ENCODE peak calls at places on chromosome 18, in five cellular contexts. N is activated T-cell treated with anti-CD3 and anti-CD28 coated beads for 1 hour, C is right cardiac atrium, Z is coronary artery, O is RWPE1. P is an unnamed sample.

GRCh38 chr18:47397671-47398319 is 146.3 kb upstream of the SKOR2 start:
- DNase-seq in O (no peak), N (no peak), C (no peak), Z (no peak), P (no peak)

GRCh38 chr18:6362559-6363129 is 52.1 kb downstream of the L3MBTL4 start:
- DNase-seq in N (no peak), C (no peak), Z (no peak), O (no peak), P (no peak)

GRCh38 chr18:76231402-76231801 is 263.6 kb downstream of the ZNF516 start:
- DNase-seq in Z (no peak), N (no peak), C (no peak), O (no peak), P (no peak)

GRCh38 chr18:58579561-58580047 is 49.3 kb downstream of the ALPK2 start:
- DNase-seq in Z (no peak), O (no peak), C (no peak), N (no peak), P (no peak)

GRCh38 chr18:42486296-42486695 is 531.3 kb downstream of the PIK3C3 start:
- DNase-seq in Z (no peak), C (no peak), N (no peak), O (no peak), P (no peak)

GRCh38 chr18:79983253-79983652 is 5.1 kb downstream of the TXNL4A start:
- DNase-seq in Z (no peak), C (no peak), O (no peak), N (no peak), P (no peak)

GRCh38 chr18:24741961-24742738 is 281.7 kb downstream of the HRH4 start:
- DNase-seq in C (no peak), N (no peak), Z (no peak), O (no peak), P (no peak)

GRCh38 chr18:49345931-49346696 is 114.3 kb downstream of the DYM start:
- DNase-seq in O (no peak), N (no peak), Z (no peak), C (no peak), P (no peak)

GRCh38 chr18:10860937-10861336 is 288.4 kb downstream of the PIEZO2 start:
- DNase-seq in Z (no peak), C (no peak), O (no peak), N (no peak), P (no peak)

GRCh38 chr18:5628512-5629255 is 84.9 kb upstream of the EPB41L3 start:
- DNase-seq in C (peak), O (no peak), N (no peak), Z (no peak), P (no peak)

GRCh38 chr18:13660510-13660909 is 65.8 kb downstream of the FAM210A start:
- DNase-seq in O (no peak), Z (no peak), N (no peak), C (peak), P (no peak)

GRCh38 chr18:69102959-69103358 is 297.7 kb upstream of the DOK6 start:
- DNase-seq in O (no peak), C (no peak), Z (no peak), N (no peak), P (no peak)

GRCh38 chr18:71324356-71324755 is 1035.5 kb downstream of the SOCS6 start:
- DNase-seq in C (no peak), N (no peak), Z (no peak), O (no peak), P (no peak)